ENCODE peak calls at places on chromosomes 13 and 19, in six cellular contexts. Z is LoVo; U is activated CD8-positive, alpha-beta memory T cell treated with anti-CD3 and anti-CD28 coated beads for 1 hour; Q is glutamatergic neuron; Y is BJ; J is lower leg skin. P is an unnamed sample.

GRCh38 chr13:113820813-113821651 is 42.8 kb downstream of the GAS6 start:
- DNase-seq in Z (no peak), U (no peak), Q (peak; percentile 74), Y (peak; percentile 97), J (peak; percentile 95), P (peak; percentile 89)

GRCh38 chr19:11092181-11092538 is 2.9 kb downstream of the LDLR start:
- DNase-seq in Z (peak; percentile 72), U (no peak), Q (no peak), Y (no peak), J (no peak), P (no peak)

GRCh38 chr13:57314897-57315520 is 148.0 kb downstream of the PRR20E start:
- DNase-seq in Z (no peak), U (no peak), Q (no peak), Y (no peak), J (no peak), P (no peak)

GRCh38 chr13:37187611-37188010 is 82.1 kb upstream of the CSNK1A1L start:
- DNase-seq in Z (no peak), U (no peak), Q (no peak), Y (peak; percentile 45), J (no peak), P (no peak)

GRCh38 chr19:45717983-45718650 is 12.6 kb downstream of the FBXO46 start:
- DNase-seq in Z (no peak), U (no peak), Q (no peak), Y (no peak), J (no peak), P (no peak)

GRCh38 chr19:52941941-52942370 is 18.7 kb upstream of the ZNF888 start:
- DNase-seq in Z (peak; percentile 11), U (no peak), Q (peak; percentile 30), Y (no peak), J (peak; percentile 90), P (no peak)

GRCh38 chr19:39727070-39727800 is 10.6 kb downstream of the CLC start:
- DNase-seq in Z (no peak), U (no peak), Q (no peak), Y (no peak), J (no peak), P (no peak)

GRCh38 chr13:35976126-35976525 is 155.1 kb downstream of the DCLK1 start:
- DNase-seq in Z (no peak), U (no peak), Q (no peak), Y (no peak), J (no peak), P (no peak)

GRCh38 chr13:27403252-27403678 is 21.2 kb upstream of the GTF3A start:
- DNase-seq in Z (peak; percentile 16), U (no peak), Q (no peak), Y (peak; percentile 84), J (no peak), P (no peak)

GRCh38 chr13:47332149-47332548 is 435.3 kb upstream of the HTR2A start:
- DNase-seq in Z (no peak), U (no peak), Q (no peak), Y (peak; percentile 19), J (no peak), P (no peak)

GRCh38 chr13:95254341-95254740 is 46.9 kb downstream of the ABCC4 start:
- DNase-seq in Z (no peak), U (no peak), Q (no peak), Y (no peak), J (peak; percentile 26), P (no peak)

GRCh38 chr19:30580673-30581072 is 208.5 kb downstream of the ZNF536 start:
- DNase-seq in Z (no peak), U (no peak), Q (no peak), Y (no peak), J (no peak), P (no peak)

GRCh38 chr19:49954933-49955332 is 6.0 kb downstream of the SIGLEC11 start:
- DNase-seq in Z (no peak), U (no peak), Q (no peak), Y (no peak), J (no peak), P (no peak)

GRCh38 chr19:19459099-19459498 is 53.6 kb downstream of the GATAD2A start:
- DNase-seq in Z (no peak), U (no peak), Q (no peak), Y (no peak), J (no peak), P (no peak)

GRCh38 chr13:99484405-99484981 is 16.8 kb upstream of the TM9SF2 start:
- DNase-seq in Z (no peak), U (no peak), Q (no peak), Y (no peak), J (no peak), P (no peak)

GRCh38 chr13:103275708-103276107 is 209.5 kb upstream of the SLC10A2 start:
- DNase-seq in Z (no peak), U (no peak), Q (no peak), Y (no peak), J (no peak), P (no peak)

GRCh38 chr19:11445141-11445540 is 9.7 kb downstream of the PRKCSH start:
- DNase-seq in Z (no peak), U (no peak), Q (no peak), Y (no peak), J (no peak), P (no peak)

GRCh38 chr13:54433511-54434206 is 1405.0 kb downstream of the OLFM4 start:
- DNase-seq in Z (no peak), U (no peak), Q (no peak), Y (no peak), J (no peak), P (no peak)

GRCh38 chr19:18427080-18427751 is 8.0 kb downstream of the SSBP4 start:
- DNase-seq in Z (no peak), U (no peak), Q (peak; percentile 19), Y (no peak), J (no peak), P (no peak)

GRCh38 chr13:65856464-65856863 is 1373.7 kb downstream of the PCDH9 start:
- DNase-seq in Z (no peak), U (no peak), Q (no peak), Y (peak; percentile 4), J (no peak), P (no peak)

GRCh38 chr13:44755872-44756271 is 179.7 kb upstream of the TSC22D1 start:
- DNase-seq in Z (peak; percentile 37), U (no peak), Q (no peak), Y (no peak), J (no peak), P (no peak)

GRCh38 chr13:113022391-113023216 is 53.6 kb downstream of the MCF2L start:
- DNase-seq in Z (no peak), U (no peak), Q (no peak), Y (no peak), J (no peak), P (no peak)

P was measured in RWPE2.